ENCODE peak calls at places on chromosomes 12 and 14, in six cellular contexts. One of them, this sample, is unnamed.

GRCh38 chr14:93891756-93892504 is 35.2 kb upstream of the FAM181A start:
- DNase-seq in A549: no peak
- DNase-seq in H9: no peak
- DNase-seq in AG10803: no peak
- DNase-seq in NCI-H1436: no peak
- DNase-seq in neuronal stem cell: no peak
- DNase-seq in this sample: no peak

GRCh38 chr14:64478634-64479250 is 13.4 kb downstream of the AKAP5 start:
- DNase-seq in A549: peak; percentile 44
- DNase-seq in H9: no peak
- DNase-seq in AG10803: peak; percentile 13
- DNase-seq in NCI-H1436: no peak
- DNase-seq in neuronal stem cell: no peak
- DNase-seq in this sample: peak; percentile 49

GRCh38 chr14:59511916-59512530 is 27.7 kb downstream of the JKAMP start:
- DNase-seq in A549: peak; percentile 24
- DNase-seq in H9: peak; percentile 71
- DNase-seq in AG10803: no peak
- DNase-seq in NCI-H1436: peak; percentile 15
- DNase-seq in neuronal stem cell: peak; percentile 66
- DNase-seq in this sample: peak; percentile 14

GRCh38 chr12:52585001-52585400 is 11.4 kb upstream of the KRT74 start:
- DNase-seq in A549: no peak
- DNase-seq in H9: peak; percentile 3
- DNase-seq in AG10803: no peak
- DNase-seq in NCI-H1436: no peak
- DNase-seq in neuronal stem cell: no peak
- DNase-seq in this sample: no peak

GRCh38 chr12:13816394-13816793 is 165.0 kb downstream of the GRIN2B start:
- DNase-seq in A549: no peak
- DNase-seq in H9: no peak
- DNase-seq in AG10803: no peak
- DNase-seq in NCI-H1436: no peak
- DNase-seq in neuronal stem cell: peak; percentile 44
- DNase-seq in this sample: no peak

GRCh38 chr14:94390372-94391086 is 2.1 kb upstream of the SERPINA1 start:
- DNase-seq in A549: no peak
- DNase-seq in H9: no peak
- DNase-seq in AG10803: no peak
- DNase-seq in NCI-H1436: no peak
- DNase-seq in neuronal stem cell: no peak
- DNase-seq in this sample: peak; percentile 86

GRCh38 chr12:94305293-94305957 is 154.2 kb downstream of the CEP83 start:
- DNase-seq in A549: no peak
- DNase-seq in H9: peak; percentile 29
- DNase-seq in AG10803: peak; percentile 49
- DNase-seq in NCI-H1436: no peak
- DNase-seq in neuronal stem cell: no peak
- DNase-seq in this sample: no peak

GRCh38 chr12:92248977-92249376 is 103.3 kb upstream of the BTG1 start:
- DNase-seq in A549: no peak
- DNase-seq in H9: no peak
- DNase-seq in AG10803: no peak
- DNase-seq in NCI-H1436: no peak
- DNase-seq in neuronal stem cell: no peak
- DNase-seq in this sample: no peak

GRCh38 chr14:38124496-38124895 is 83.2 kb upstream of the SSTR1 start:
- DNase-seq in A549: no peak
- DNase-seq in H9: no peak
- DNase-seq in AG10803: no peak
- DNase-seq in NCI-H1436: no peak
- DNase-seq in neuronal stem cell: no peak
- DNase-seq in this sample: no peak

GRCh38 chr14:74978416-74978947 is 23.1 kb upstream of the PGF start:
- DNase-seq in A549: no peak
- DNase-seq in H9: peak; percentile 39
- DNase-seq in AG10803: no peak
- DNase-seq in NCI-H1436: no peak
- DNase-seq in neuronal stem cell: no peak
- DNase-seq in this sample: no peak

GRCh38 chr12:33828326-33828725 is 194.0 kb upstream of the ALG10 start:
- DNase-seq in A549: no peak
- DNase-seq in H9: no peak
- DNase-seq in AG10803: no peak
- DNase-seq in NCI-H1436: no peak
- DNase-seq in neuronal stem cell: no peak
- DNase-seq in this sample: no peak

GRCh38 chr12:95763809-95764253 is 26.7 kb downstream of the NTN4 start:
- DNase-seq in A549: peak; percentile 75
- DNase-seq in H9: no peak
- DNase-seq in AG10803: peak; percentile 80
- DNase-seq in NCI-H1436: no peak
- DNase-seq in neuronal stem cell: no peak
- DNase-seq in this sample: peak; percentile 75

GRCh38 chr12:53006810-53007742 is 820 bp downstream of the EIF4B start:
- DNase-seq in A549: peak; percentile 88
- DNase-seq in H9: peak; percentile 82
- DNase-seq in AG10803: peak; percentile 61
- DNase-seq in NCI-H1436: peak; percentile 74
- DNase-seq in neuronal stem cell: peak; percentile 66
- DNase-seq in this sample: peak; percentile 88

GRCh38 chr14:69572634-69573135 is 2.0 kb downstream of the CCDC177 start:
- DNase-seq in A549: no peak
- DNase-seq in H9: no peak
- DNase-seq in AG10803: no peak
- DNase-seq in NCI-H1436: no peak
- DNase-seq in neuronal stem cell: no peak
- DNase-seq in this sample: no peak

GRCh38 chr12:76455582-76456345 is 103.8 kb downstream of the OSBPL8 start:
- DNase-seq in A549: peak; percentile 49
- DNase-seq in H9: no peak
- DNase-seq in AG10803: peak; percentile 91
- DNase-seq in NCI-H1436: peak; percentile 49
- DNase-seq in neuronal stem cell: peak; percentile 23
- DNase-seq in this sample: peak; percentile 68

GRCh38 chr12:55728185-55728931 is 451 bp downstream of the CD63 start:
- DNase-seq in A549: peak; percentile 39
- DNase-seq in H9: no peak
- DNase-seq in AG10803: peak; percentile 62
- DNase-seq in NCI-H1436: peak; percentile 39
- DNase-seq in neuronal stem cell: no peak
- DNase-seq in this sample: peak; percentile 45

GRCh38 chr12:12384601-12385321 is 27.9 kb downstream of the BORCS5 start:
- DNase-seq in A549: no peak
- DNase-seq in H9: peak; percentile 77
- DNase-seq in AG10803: no peak
- DNase-seq in NCI-H1436: no peak
- DNase-seq in neuronal stem cell: no peak
- DNase-seq in this sample: no peak

GRCh38 chr14:61555056-61555838 is 140.1 kb upstream of the HIF1A start:
- DNase-seq in A549: no peak
- DNase-seq in H9: no peak
- DNase-seq in AG10803: peak; percentile 91
- DNase-seq in NCI-H1436: no peak
- DNase-seq in neuronal stem cell: no peak
- DNase-seq in this sample: no peak

GRCh38 chr12:82555699-82556098 is 131.0 kb upstream of the TMTC2 start:
- DNase-seq in A549: no peak
- DNase-seq in H9: no peak
- DNase-seq in AG10803: no peak
- DNase-seq in NCI-H1436: no peak
- DNase-seq in neuronal stem cell: no peak
- DNase-seq in this sample: no peak

GRCh38 chr12:20101046-20101445 is 267.3 kb upstream of the PDE3A start:
- DNase-seq in A549: no peak
- DNase-seq in H9: no peak
- DNase-seq in AG10803: peak; percentile 10
- DNase-seq in NCI-H1436: no peak
- DNase-seq in neuronal stem cell: no peak
- DNase-seq in this sample: no peak

GRCh38 chr12:124744659-124745467 is 118.8 kb downstream of the SCARB1 start:
- DNase-seq in A549: peak; percentile 91
- DNase-seq in H9: peak; percentile 91
- DNase-seq in AG10803: no peak
- DNase-seq in NCI-H1436: peak; percentile 95
- DNase-seq in neuronal stem cell: no peak
- DNase-seq in this sample: peak; percentile 57

GRCh38 chr14:85252011-85252410 is 277.9 kb upstream of the FLRT2 start:
- DNase-seq in A549: no peak
- DNase-seq in H9: no peak
- DNase-seq in AG10803: peak; percentile 56
- DNase-seq in NCI-H1436: no peak
- DNase-seq in neuronal stem cell: no peak
- DNase-seq in this sample: peak; percentile 72

GRCh38 chr12:110079477-110080400 is 31.4 kb upstream of the C12orf76 start:
- DNase-seq in A549: peak; percentile 63
- DNase-seq in H9: no peak
- DNase-seq in AG10803: no peak
- DNase-seq in NCI-H1436: no peak
- DNase-seq in neuronal stem cell: no peak
- DNase-seq in this sample: peak; percentile 28

GRCh38 chr14:85415015-85415712 is 114.8 kb upstream of the FLRT2 start:
- DNase-seq in A549: peak; percentile 85
- DNase-seq in H9: peak; percentile 58
- DNase-seq in AG10803: peak; percentile 92
- DNase-seq in NCI-H1436: no peak
- DNase-seq in neuronal stem cell: no peak
- DNase-seq in this sample: peak; percentile 84

GRCh38 chr12:111686574-111687105 is 787 bp downstream of the ACAD10 start:
- DNase-seq in A549: no peak
- DNase-seq in H9: no peak
- DNase-seq in AG10803: peak; percentile 6
- DNase-seq in NCI-H1436: no peak
- DNase-seq in neuronal stem cell: no peak
- DNase-seq in this sample: no peak

GRCh38 chr12:28027328-28027727 is 54.8 kb upstream of the PTHLH start:
- DNase-seq in A549: no peak
- DNase-seq in H9: no peak
- DNase-seq in AG10803: no peak
- DNase-seq in NCI-H1436: no peak
- DNase-seq in neuronal stem cell: no peak
- DNase-seq in this sample: no peak

GRCh38 chr14:29528889-29529288 is 398.8 kb downstream of the PRKD1 start:
- DNase-seq in A549: no peak
- DNase-seq in H9: no peak
- DNase-seq in AG10803: peak; percentile 35
- DNase-seq in NCI-H1436: peak; percentile 8
- DNase-seq in neuronal stem cell: no peak
- DNase-seq in this sample: no peak

GRCh38 chr14:95870772-95871171 is 5.9 kb upstream of the TUNAR start:
- DNase-seq in A549: no peak
- DNase-seq in H9: no peak
- DNase-seq in AG10803: no peak
- DNase-seq in NCI-H1436: no peak
- DNase-seq in neuronal stem cell: no peak
- DNase-seq in this sample: no peak

GRCh38 chr12:122836027-122836921 is 1.0 kb downstream of the HIP1R start:
- DNase-seq in A549: peak; percentile 50
- DNase-seq in H9: peak; percentile 39
- DNase-seq in AG10803: no peak
- DNase-seq in NCI-H1436: no peak
- DNase-seq in neuronal stem cell: no peak
- DNase-seq in this sample: peak; percentile 89

GRCh38 chr12:47417146-47417545 is 288.7 kb downstream of the RPAP3 start:
- DNase-seq in A549: no peak
- DNase-seq in H9: no peak
- DNase-seq in AG10803: no peak
- DNase-seq in NCI-H1436: no peak
- DNase-seq in neuronal stem cell: no peak
- DNase-seq in this sample: no peak